ENCODE peak calls at places on chromosome 5, in six cellular contexts. I is IMR-90, G is H1, B is neuronal stem cell, F is H9, H is trophoblast cell. K is an unnamed sample.

GRCh38 chr5:145975361-145976066 is 39.1 kb downstream of the SH3RF2 start:
- DNase-seq in I (peak), F (no peak), B (no peak), H (no peak), G (no peak), K (peak)

GRCh38 chr5:174091006-174091578 is 45.6 kb downstream of the NSG2 start:
- DNase-seq in H (no peak), F (no peak), G (no peak), I (no peak), B (no peak), K (no peak)

GRCh38 chr5:91311168-91311696 is 71.9 kb downstream of the ARRDC3 start:
- DNase-seq in I (no peak), F (no peak), G (no peak), H (no peak), B (no peak), K (no peak)

GRCh38 chr5:161414896-161415295 is 131.6 kb downstream of the GABRB2 start:
- DNase-seq in F (no peak), G (no peak), H (no peak), I (no peak), B (no peak), K (no peak)

GRCh38 chr5:174773371-174773770 is 49.0 kb downstream of the MSX2 start:
- DNase-seq in H (no peak), B (no peak), F (no peak), G (no peak), I (no peak), K (no peak)

GRCh38 chr5:32264954-32265572 is 47.7 kb downstream of the MTMR12 start:
- DNase-seq in B (no peak), H (no peak), I (no peak), G (no peak), F (no peak), K (no peak)

GRCh38 chr5:74576941-74577456 is 63.5 kb downstream of the ENC1 start:
- DNase-seq in G (no peak), H (peak), I (peak), B (no peak), F (no peak), K (peak)

GRCh38 chr5:139764250-139764791 is 31.3 kb upstream of the PSD2 start:
- DNase-seq in F (peak), B (no peak), G (no peak), H (no peak), I (no peak), K (no peak)

GRCh38 chr5:1007221-1007680 is 1.4 kb upstream of the NKD2 start:
- DNase-seq in G (no peak), F (no peak), B (no peak), H (no peak), I (no peak), K (no peak)

GRCh38 chr5:110514030-110514429 is 212.4 kb downstream of the TMEM232 start:
- DNase-seq in H (no peak), B (no peak), I (no peak), G (no peak), F (no peak), K (no peak)

GRCh38 chr5:32612134-32612888 is 27.0 kb downstream of the SUB1 start:
- DNase-seq in B (no peak), F (no peak), I (peak), H (peak), G (no peak), K (peak)

GRCh38 chr5:56984445-56984844 is 32.5 kb upstream of the MIER3 start:
- DNase-seq in H (no peak), B (no peak), F (no peak), G (no peak), I (no peak), K (peak)

GRCh38 chr5:160311491-160312138 is 749 bp downstream of the CCNJL start:
- DNase-seq in F (no peak), G (no peak), B (no peak), I (no peak), H (no peak), K (peak)

GRCh38 chr5:79835220-79835714 is 145.6 kb downstream of the CMYA5 start:
- DNase-seq in F (no peak), G (no peak), B (no peak), I (no peak), H (no peak), K (no peak)

GRCh38 chr5:74164725-74165226 is 475.8 kb downstream of the ENC1 start:
- DNase-seq in G (no peak), F (no peak), H (no peak), B (no peak), I (no peak), K (no peak)

GRCh38 chr5:117054808-117055398 is 480.3 kb upstream of the SEMA6A start:
- DNase-seq in G (no peak), F (no peak), H (no peak), I (no peak), B (no peak), K (peak)

GRCh38 chr5:125699860-125700259 is 723.3 kb upstream of the GRAMD2B start:
- DNase-seq in B (no peak), F (no peak), H (peak), G (no peak), I (no peak), K (peak)

GRCh38 chr5:154197801-154198461 is 7.4 kb downstream of the GALNT10 start:
- DNase-seq in I (peak), H (peak), G (no peak), F (no peak), B (no peak), K (peak)

DNA sequence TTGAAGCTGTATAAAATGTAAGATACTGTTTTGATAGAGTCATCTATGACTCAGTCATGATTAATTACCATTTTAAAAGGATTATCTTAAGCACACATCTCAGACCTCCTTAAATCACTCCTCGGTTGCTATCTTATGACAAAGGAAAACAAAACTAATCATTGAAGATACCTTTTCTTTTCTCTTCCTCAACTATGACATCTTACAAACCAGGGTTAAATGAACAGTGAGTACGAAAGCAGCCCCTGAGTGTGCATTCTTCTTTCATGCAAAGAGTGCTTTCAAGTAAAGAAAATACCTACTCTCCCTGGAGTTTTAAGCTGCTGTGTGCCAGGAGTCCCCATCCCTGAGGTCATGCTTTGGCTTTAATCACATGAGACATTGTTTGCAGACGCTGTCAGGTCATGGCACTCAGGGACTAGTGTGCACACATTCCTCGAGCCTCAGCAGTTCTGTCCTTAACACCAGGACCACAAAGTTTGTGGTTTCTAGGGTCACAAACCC is 86.7 kb upstream of the ICE1 start:
- DNase-seq in G (no peak), F (no peak), I (peak), H (no peak), B (no peak), K (peak)
- H3K14ac ChIP-seq in G (no peak), F (no peak), I (no peak), H (no peak), B (no peak), K (no peak)

GRCh38 chr5:35129921-35130485 is 82.3 kb upstream of the AGXT2 start:
- DNase-seq in F (no peak), B (no peak), G (no peak), H (peak), I (peak), K (peak)

GRCh38 chr5:35125746-35126145 is 78.0 kb upstream of the AGXT2 start:
- DNase-seq in H (no peak), F (no peak), G (no peak), B (no peak), I (no peak), K (no peak)

GRCh38 chr5:35127006-35127405 is 79.3 kb upstream of the AGXT2 start:
- DNase-seq in H (no peak), B (no peak), I (no peak), G (no peak), F (no peak), K (no peak)

GRCh38 chr5:35131723-35132122 is 84.0 kb upstream of the AGXT2 start:
- DNase-seq in F (no peak), B (no peak), G (no peak), I (peak), H (no peak), K (no peak)

DNA sequence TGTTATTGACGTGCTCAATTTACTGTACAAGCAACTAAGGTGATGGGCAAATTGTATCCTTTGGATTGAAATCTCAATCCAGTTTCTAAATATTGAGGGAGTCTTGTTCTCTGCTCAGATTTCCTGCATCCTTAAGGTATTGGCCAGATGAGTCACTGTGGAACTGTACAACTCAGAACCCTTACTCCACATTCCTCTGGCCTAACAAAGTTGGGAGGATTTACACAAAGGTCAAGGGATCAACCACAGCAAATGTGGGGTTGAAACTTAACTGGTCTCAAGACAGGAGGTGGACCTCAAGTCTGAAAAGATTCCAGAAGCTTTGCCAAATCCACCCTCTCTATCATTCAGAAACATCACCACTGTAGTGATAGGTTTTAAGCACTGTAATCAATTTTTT is 81.5 kb upstream of the AGXT2 start:
- DNase-seq in B (no peak), F (no peak), H (no peak), I (peak), G (no peak), K (peak)
- H3K14ac ChIP-seq in B (no peak), F (no peak), H (no peak), I (peak), G (no peak), K (no peak)

DNA sequence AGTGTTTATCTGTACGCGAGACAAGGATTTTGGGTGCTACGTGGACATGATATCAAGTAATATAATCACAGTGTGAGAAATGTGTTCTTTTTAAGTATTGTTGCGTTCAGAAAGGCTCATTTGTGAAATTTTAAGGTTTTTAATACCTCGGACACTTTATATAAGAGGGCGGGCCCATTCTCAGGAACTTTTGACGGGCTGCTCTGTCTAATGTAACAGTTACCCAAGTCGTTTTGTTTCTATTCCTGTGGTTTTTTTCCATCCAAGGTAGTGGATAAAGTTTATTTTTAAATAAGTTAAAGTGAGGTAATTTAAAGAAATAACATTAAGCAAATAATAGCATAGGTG is 525 bp downstream of the SRP19 start:
- DNase-seq in I (no peak), F (no peak), H (no peak), B (no peak), G (no peak), K (no peak)
- H3K14ac ChIP-seq in I (peak), F (no peak), H (peak), B (no peak), G (no peak), K (no peak)

DNA sequence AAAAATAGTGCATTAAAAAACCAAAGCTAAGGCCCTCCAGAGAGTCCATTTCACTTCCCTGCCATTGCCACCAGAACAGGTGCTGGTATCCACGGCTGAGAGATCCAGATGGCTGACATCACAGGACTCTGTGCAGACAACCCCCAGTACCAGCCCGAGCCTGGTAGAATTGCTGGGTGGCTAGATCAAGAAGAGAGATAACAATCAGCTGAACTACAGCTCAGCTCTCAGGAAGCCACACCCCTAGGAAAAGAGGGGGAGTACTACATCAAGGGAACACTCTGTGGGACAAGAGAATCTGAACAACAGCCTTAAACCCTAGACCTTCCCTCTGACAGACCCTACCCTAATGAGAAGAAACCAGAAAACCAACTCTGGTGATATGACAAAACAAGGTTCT is 73.8 kb upstream of the SLIT3 start:
- DNase-seq in I (no peak), F (no peak), B (no peak), H (no peak), G (no peak), K (peak)
- H3K14ac ChIP-seq in I (no peak), F (no peak), B (no peak), H (no peak), G (no peak), K (no peak)

GRCh38 chr5:61346511-61346910 is 14.5 kb downstream of the ZSWIM6 start:
- DNase-seq in H (no peak), G (no peak), I (peak), B (no peak), F (no peak), K (peak)
- H3K14ac ChIP-seq in H (no peak), G (no peak), I (no peak), B (no peak), F (no peak), K (no peak)

GRCh38 chr5:66985394-66985793 is 211.2 kb downstream of the CD180 start:
- DNase-seq in I (no peak), H (no peak), F (no peak), G (no peak), B (no peak), K (no peak)

GRCh38 chr5:66982514-66982913 is 214.1 kb downstream of the CD180 start:
- DNase-seq in B (no peak), F (no peak), G (no peak), I (no peak), H (no peak), K (no peak)

GRCh38 chr5:66979738-66980137 is 216.9 kb downstream of the CD180 start:
- DNase-seq in F (no peak), B (no peak), I (no peak), G (no peak), H (no peak), K (no peak)

GRCh38 chr5:66981705-66982387 is 214.8 kb downstream of the CD180 start:
- DNase-seq in H (no peak), F (no peak), G (no peak), B (no peak), I (no peak), K (no peak)

GRCh38 chr5:66981266-66981665 is 215.3 kb downstream of the CD180 start:
- DNase-seq in F (no peak), I (no peak), H (no peak), B (no peak), G (no peak), K (no peak)
- H3K14ac ChIP-seq in F (no peak), I (no peak), H (no peak), B (no peak), G (no peak), K (no peak)

GRCh38 chr5:64835266-64835665 is 66.5 kb downstream of the CWC27 start:
- DNase-seq in G (no peak), F (no peak), B (no peak), I (no peak), H (no peak), K (no peak)

GRCh38 chr5:64831996-64832395 is 63.3 kb downstream of the CWC27 start:
- DNase-seq in F (no peak), I (no peak), G (no peak), B (no peak), H (no peak), K (no peak)

GRCh38 chr5:64834611-64835010 is 65.9 kb downstream of the CWC27 start:
- DNase-seq in I (no peak), F (no peak), H (no peak), G (no peak), B (no peak), K (no peak)

GRCh38 chr5:64836190-64836750 is 67.5 kb downstream of the CWC27 start:
- DNase-seq in F (no peak), G (no peak), B (no peak), I (peak), H (no peak), K (no peak)

DNA sequence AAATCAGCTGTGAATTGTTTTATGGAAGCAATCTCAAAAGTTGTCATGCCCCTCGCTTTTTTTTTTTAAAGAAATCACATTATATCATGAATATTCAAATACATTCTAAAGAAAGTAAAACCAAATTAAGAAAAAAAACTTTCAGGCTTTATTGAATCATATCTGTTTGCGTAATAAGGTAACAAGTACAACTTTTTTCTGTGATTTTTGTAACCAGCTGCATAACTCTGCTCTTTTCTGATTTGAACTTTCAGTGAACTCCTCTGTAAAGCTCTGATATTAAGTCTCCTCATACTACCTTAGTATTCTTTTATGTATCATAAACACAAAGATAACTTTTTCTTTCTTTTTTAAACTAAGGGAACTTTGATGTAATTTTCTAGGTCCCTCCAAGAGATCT is 65.3 kb downstream of the CWC27 start:
- DNase-seq in I (peak), F (no peak), B (no peak), G (no peak), H (no peak), K (no peak)
- H3K14ac ChIP-seq in I (no peak), F (no peak), B (no peak), G (no peak), H (no peak), K (no peak)

DNA sequence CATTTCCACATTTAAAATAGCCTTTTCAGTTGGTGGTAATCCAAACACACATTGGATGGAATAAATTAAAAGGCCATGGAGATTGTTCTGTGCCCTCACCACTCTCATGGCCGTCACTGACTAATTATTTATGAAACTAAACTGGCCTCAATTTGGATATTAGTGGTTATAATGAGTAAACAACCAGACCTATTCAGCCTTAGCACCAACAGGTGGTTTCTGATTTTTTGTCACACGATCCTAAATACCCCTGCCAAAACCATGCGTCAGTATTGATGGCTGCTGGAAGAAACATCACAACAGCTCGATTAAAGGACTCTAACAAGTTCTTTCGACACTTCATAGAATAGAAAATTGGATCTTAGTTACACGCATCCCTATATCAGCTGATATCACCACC is 276.0 kb upstream of the DAP start:
- DNase-seq in H (no peak), F (no peak), G (no peak), I (no peak), B (no peak), K (no peak)
- H3K14ac ChIP-seq in H (no peak), F (no peak), G (no peak), I (no peak), B (no peak), K (no peak)

DNA sequence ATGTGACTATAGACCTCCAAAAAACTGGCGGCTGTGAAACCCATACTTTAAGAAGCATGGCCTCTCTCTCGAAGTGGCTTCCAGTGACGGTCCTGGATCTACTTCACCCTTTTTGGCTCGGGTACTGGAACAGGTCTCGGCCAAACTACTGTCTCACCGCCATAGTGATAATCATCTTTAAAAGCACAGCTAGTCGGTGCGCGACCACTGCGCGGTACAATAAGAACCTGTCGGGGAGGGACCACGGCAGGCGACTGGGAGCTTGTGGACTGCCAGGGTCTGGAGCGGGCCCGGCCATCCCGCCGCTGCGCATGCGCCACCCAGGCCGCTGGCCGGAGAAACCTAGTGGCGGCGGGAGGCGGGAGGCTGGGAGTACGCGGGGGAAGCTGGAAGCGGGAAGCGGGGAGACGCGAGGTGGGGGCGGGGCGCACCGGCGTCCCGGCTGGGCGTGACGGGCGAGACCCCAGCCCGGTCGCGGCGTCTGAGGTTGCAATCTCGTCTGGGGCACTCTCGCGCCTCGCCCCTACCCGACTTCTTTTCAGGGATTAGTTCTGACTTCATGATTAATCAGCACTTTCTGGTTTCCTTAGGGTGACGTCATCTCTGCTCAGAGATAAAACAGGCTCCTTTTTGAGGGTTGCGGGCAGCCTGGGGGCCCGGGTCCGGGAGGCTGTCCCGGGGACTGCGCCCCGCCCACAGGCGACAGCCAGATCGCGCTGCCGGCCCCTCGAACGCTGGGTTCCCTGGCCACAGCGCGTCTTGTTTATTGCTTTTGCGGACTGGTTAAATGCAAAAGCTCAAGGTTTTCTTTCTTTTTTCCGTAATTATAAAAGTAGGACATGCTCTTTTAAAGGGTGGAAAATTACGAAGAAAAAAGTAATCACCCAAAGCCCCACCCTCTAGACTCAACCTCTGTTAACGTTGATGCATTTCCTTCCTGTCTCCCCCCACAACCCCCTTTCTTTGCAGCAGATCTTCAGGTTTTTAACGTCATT is 266.8 kb downstream of the CWC27 start:
- DNase-seq in B (peak), F (peak), H (peak), I (peak), G (peak), K (peak)
- H3K14ac ChIP-seq in B (no peak), F (peak), H (peak), I (peak), G (no peak), K (peak)

K was measured in mesenchymal stem cell.